ENCODE peak calls at places on chromosome 14, in ten cellular contexts. V is progenitor cell of endocrine pancreas, D is lower lobe of right lung, L is AG09309, C is K562, T is Calu3, F is coronary artery, J is suprapubic skin, Q is RWPE1, H is PC-9. O is an unnamed sample.
A peak's percentile ranks its signal among the peaks of the same experiment; 100 is the strongest.

GRCh38 chr14:58922211-58922940 is 266.1 kb upstream of the DAAM1 start:
- DNase-seq in V (no peak), D (no peak), L (no peak), C (no peak), T (no peak), F (no peak), J (no peak), Q (no peak), H (no peak), O (no peak)

GRCh38 chr14:84024231-84024630 is 1505.7 kb upstream of the FLRT2 start:
- DNase-seq in V (no peak), D (no peak), L (no peak), C (no peak), T (no peak), F (no peak), J (no peak), Q (no peak), H (no peak), O (no peak)

GRCh38 chr14:87896393-87897380 is 96.3 kb downstream of the GALC start:
- DNase-seq in V (no peak), D (no peak), L (no peak), C (peak; percentile 36), T (peak; percentile 25), F (no peak), J (no peak), Q (peak; percentile 46), H (no peak), O (no peak)

GRCh38 chr14:94665544-94665943 is 53.4 kb downstream of the SERPINA3 start:
- DNase-seq in V (no peak), D (no peak), L (no peak), C (no peak), T (no peak), F (no peak), J (no peak), Q (no peak), H (no peak), O (no peak)

GRCh38 chr14:62691613-62692489 is 353.4 kb downstream of the KCNH5 start:
- DNase-seq in V (no peak), D (no peak), L (peak; percentile 25), C (no peak), T (peak; percentile 70), F (no peak), J (no peak), Q (peak; percentile 82), H (peak; percentile 95), O (no peak)

GRCh38 chr14:35215110-35215872 is 76.9 kb upstream of the PSMA6 start:
- DNase-seq in V (no peak), D (no peak), L (peak; percentile 53), C (no peak), T (no peak), F (no peak), J (no peak), Q (peak; percentile 8), H (no peak), O (no peak)

GRCh38 chr14:46571970-46572369 is 79.6 kb downstream of the RPL10L start:
- DNase-seq in V (no peak), D (no peak), L (no peak), C (no peak), T (no peak), F (no peak), J (no peak), Q (peak; percentile 42), H (peak; percentile 52), O (no peak)

GRCh38 chr14:101584049-101584859 is 23.0 kb downstream of the DIO3 start:
- DNase-seq in V (no peak), D (no peak), L (peak; percentile 79), C (peak; percentile 81), T (no peak), F (no peak), J (peak; percentile 76), Q (no peak), H (no peak), O (peak; percentile 82)

GRCh38 chr14:76829016-76829365 is 2.8 kb downstream of the LRRC74A start:
- DNase-seq in V (no peak), D (peak; percentile 56), L (no peak), C (no peak), T (no peak), F (no peak), J (no peak), Q (no peak), H (no peak), O (peak; percentile 23)

GRCh38 chr14:49363926-49364751 is 222.0 kb downstream of the RPS29 start:
- DNase-seq in V (no peak), D (no peak), L (no peak), C (no peak), T (no peak), F (no peak), J (no peak), Q (no peak), H (no peak), O (no peak)

GRCh38 chr14:44168566-44168965 is 338.5 kb downstream of the FSCB start:
- DNase-seq in V (no peak), D (no peak), L (no peak), C (no peak), T (no peak), F (no peak), J (no peak), Q (no peak), H (no peak), O (no peak)

GRCh38 chr14:70422538-70422937 is 5.6 kb upstream of the SYNJ2BP start:
- DNase-seq in V (no peak), D (no peak), L (no peak), C (no peak), T (no peak), F (no peak), J (no peak), Q (no peak), H (no peak), O (no peak)

DNA sequence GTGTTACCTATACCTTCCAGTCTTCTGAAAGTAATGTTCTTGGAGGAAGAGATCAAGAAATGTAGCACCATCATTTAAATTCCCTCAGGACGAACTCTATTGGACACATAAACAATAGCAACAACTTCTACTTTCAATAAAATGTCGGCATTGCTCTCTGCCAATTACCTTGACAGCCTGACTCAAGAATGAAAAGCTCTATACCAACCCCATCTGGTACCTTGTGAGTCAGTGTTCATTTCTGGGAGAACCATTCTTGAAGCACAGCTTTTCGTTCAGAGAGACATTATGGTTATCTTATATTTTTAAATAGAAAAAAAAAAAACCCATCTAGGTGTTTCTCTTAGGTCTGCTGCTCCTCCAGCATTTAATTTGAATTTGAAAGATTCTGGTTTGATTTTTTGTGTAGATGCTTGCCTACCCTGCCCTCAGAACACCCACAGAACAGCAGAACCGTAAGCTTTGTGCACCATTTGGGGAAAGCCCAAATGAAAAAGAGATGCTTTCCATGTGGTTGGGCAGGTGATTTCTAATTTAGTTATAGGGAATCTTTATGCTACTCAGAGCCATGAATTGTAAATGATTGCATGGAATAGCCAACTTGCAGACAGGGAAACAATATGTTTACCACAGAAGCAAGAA is 156.0 kb downstream of the SAMD4A start:
- DNase-seq in V (no peak), D (no peak), L (no peak), C (peak; percentile 17), T (peak; percentile 20), F (no peak), J (no peak), Q (peak; percentile 34), H (no peak), O (no peak)
- TF ChIP-seq CTCF in V (peak; percentile 26), D (peak; percentile 47), L (peak; percentile 54), C (peak; percentile 47), T (no peak), F (no peak), J (no peak), Q (no peak), H (no peak), O (peak; percentile 38)

DNA sequence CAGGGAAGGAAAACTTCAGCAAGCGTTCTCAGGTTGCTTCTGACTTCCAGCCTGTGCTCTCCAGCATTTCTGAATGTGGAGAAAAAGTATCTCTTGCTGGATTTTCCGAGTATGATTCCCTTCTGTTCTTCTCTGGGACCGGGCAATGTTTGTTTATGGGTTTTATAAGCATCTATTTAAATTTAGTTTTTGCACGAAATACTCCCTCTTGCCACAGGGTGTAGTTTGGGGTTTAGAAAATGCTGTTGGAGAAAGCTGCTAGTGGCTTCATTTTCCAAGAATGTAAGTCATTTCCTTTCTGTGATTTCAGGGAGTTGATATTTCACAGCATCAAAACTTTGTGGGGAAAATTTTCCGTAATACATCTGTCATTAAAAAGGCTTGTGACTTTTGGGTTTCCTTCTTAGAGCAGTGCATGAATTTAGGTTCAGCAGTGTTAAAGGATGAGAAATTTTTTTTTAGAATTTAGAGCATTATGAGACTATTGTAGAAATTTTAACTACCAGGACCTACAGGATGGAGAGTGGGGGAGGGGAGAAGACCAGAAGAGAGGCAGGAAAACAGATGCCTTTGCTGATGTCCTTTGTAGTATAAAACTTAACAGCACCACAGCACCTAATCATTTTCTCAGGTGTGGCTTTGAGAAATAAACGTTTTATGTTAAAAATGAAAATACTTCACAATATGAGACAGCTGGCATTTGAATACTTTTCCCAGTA is 1.5 kb downstream of the FRMD6 start:
- DNase-seq in V (no peak), D (no peak), L (no peak), C (peak; percentile 6), T (peak; percentile 14), F (no peak), J (no peak), Q (peak; percentile 23), H (peak; percentile 65), O (no peak)
- TF ChIP-seq CTCF in V (peak; percentile 34), D (peak; percentile 12), L (no peak), C (no peak), T (no peak), F (no peak), J (peak; percentile 8), Q (peak; percentile 41), H (peak; percentile 46), O (no peak)

DNA sequence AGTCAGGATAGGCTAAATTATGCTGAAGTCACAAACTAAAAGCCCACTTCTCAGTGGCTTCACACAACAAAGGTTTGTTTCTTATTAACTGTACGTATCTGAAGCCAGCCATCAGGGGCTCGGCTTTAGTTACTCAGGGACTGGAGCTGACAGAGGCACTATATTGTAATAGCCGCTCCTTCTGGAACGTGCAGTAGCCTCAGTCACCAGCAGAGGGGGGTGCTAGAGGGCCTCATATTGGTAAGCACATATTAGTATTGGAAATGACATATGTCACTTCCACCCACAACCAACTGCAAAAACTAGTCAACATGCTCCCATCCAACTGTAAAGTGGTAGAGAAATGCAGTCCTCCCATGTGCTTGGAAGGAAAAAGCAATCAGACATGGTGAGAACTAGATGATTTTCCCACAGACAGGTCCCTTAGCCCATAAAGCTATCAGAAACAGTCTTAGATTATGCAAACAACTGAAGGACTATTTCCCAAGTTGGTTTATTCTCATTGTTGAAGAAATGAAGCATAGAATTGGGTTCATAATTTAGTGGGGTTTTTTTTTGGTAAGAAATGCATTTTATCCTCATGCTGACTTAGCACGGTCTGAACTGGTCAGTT is 183.6 kb upstream of the G2E3 start:
- DNase-seq in V (peak; percentile 44), D (peak; percentile 55), L (peak; percentile 2), C (peak; percentile 49), T (peak; percentile 67), F (no peak), J (peak; percentile 64), Q (peak; percentile 40), H (no peak), O (peak; percentile 74)
- TF ChIP-seq CTCF in V (peak; percentile 82), D (peak; percentile 73), L (peak; percentile 90), C (peak; percentile 78), T (peak; percentile 62), F (peak; percentile 47), J (peak; percentile 65), Q (peak; percentile 42), H (peak; percentile 69), O (peak; percentile 79)

GRCh38 chr14:21748869-21749303 is 75.3 kb upstream of the OR4E1 start:
- DNase-seq in V (peak; percentile 19), D (no peak), L (no peak), C (no peak), T (peak; percentile 44), F (no peak), J (no peak), Q (peak; percentile 27), H (peak; percentile 38), O (no peak)
- TF ChIP-seq CTCF in V (peak; percentile 78), D (peak; percentile 64), L (peak; percentile 50), C (peak; percentile 60), T (peak; percentile 38), F (no peak), J (peak; percentile 47), Q (peak; percentile 67), H (peak; percentile 70), O (no peak)